ENCODE peak calls at places on chromosome 13, in ten cellular contexts. Q, Z, K, D, L, V, A, S, W and M are unnamed samples.
A peak's percentile ranks its signal among the peaks of the same experiment; 100 is the strongest.

GRCh38 chr13:21901326-21901725 is 230.5 kb downstream of the FGF9 start:
- DNase-seq in Q (no peak), Z (no peak), K (no peak), D (no peak), L (no peak), V (no peak), A (no peak), S (no peak), W (no peak), M (no peak)

GRCh38 chr13:19781526-19781925 is 1.2 kb downstream of the PSPC1 start:
- DNase-seq in Q (no peak), Z (no peak), K (no peak), D (peak; percentile 6), L (no peak), V (no peak), A (no peak), S (no peak), W (no peak), M (no peak)

GRCh38 chr13:20125129-20125782 is 35.6 kb downstream of the GJA3 start:
- DNase-seq in Q (no peak), Z (no peak), K (peak; percentile 69), D (peak; percentile 76), L (no peak), V (no peak), A (peak; percentile 8), S (no peak), W (no peak), M (peak; percentile 50)

GRCh38 chr13:40445557-40445990 is 220.9 kb downstream of the FOXO1 start:
- DNase-seq in Q (no peak), Z (no peak), K (no peak), D (no peak), L (no peak), V (peak; percentile 92), A (no peak), S (no peak), W (peak; percentile 68), M (peak; percentile 84)

GRCh38 chr13:39976481-39976880 is 321.0 kb downstream of the COG6 start:
- DNase-seq in Q (no peak), Z (no peak), K (no peak), D (no peak), L (no peak), V (no peak), A (no peak), S (no peak), W (no peak), M (no peak)

GRCh38 chr13:75135325-75135825 is 346.6 kb downstream of the TBC1D4 start:
- DNase-seq in Q (no peak), Z (no peak), K (peak; percentile 93), D (peak; percentile 98), L (no peak), V (no peak), A (no peak), S (no peak), W (no peak), M (peak; percentile 98)

GRCh38 chr13:52862358-52863206 is 14.1 kb upstream of the PCDH8 start:
- DNase-seq in Q (no peak), Z (peak; percentile 24), K (no peak), D (no peak), L (no peak), V (peak; percentile 59), A (no peak), S (no peak), W (no peak), M (no peak)

GRCh38 chr13:45055902-45056648 is 64.2 kb upstream of the GTF2F2 start:
- DNase-seq in Q (no peak), Z (peak; percentile 42), K (peak; percentile 56), D (peak; percentile 72), L (no peak), V (no peak), A (no peak), S (no peak), W (no peak), M (no peak)

GRCh38 chr13:22220186-22221160 is 549.6 kb downstream of the FGF9 start:
- DNase-seq in Q (no peak), Z (no peak), K (no peak), D (no peak), L (no peak), V (no peak), A (no peak), S (no peak), W (no peak), M (no peak)

DNA sequence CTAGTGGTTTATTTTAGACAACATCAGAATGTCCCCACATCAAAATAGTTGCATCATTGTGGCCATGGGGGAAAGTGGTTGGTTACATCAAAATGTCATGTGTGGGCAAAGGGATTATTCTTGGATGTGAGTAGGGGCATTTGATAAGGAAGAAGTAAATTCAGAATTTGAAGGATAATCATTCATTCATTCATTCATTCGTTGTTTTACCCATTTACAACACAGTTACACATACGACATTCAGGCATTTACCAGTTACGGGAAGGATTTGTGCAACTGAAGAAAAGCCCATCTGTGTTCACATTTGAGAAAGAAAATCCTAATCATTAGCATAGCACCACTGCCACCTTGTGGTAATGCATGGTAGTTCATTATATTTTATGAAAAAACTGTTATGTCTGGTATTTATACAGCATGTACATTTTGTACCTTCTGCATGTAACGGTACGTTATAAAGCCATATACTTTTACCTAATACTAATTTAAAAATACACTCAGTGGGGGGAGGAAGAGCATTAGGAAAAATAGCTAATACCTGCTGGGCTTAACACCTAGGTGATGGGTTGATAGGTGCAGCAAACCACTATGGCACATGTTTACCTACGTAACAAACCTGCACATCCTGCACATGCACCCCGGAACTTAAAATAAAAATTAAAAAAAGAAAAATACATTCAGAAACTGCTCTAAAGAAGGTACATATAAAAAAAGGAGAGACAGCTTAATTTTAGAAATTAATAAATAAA is 62.1 kb downstream of the DGKH start:
- DNase-seq in Q (peak; percentile 51), Z (peak; percentile 43), K (peak; percentile 82), D (peak; percentile 87), L (no peak), V (no peak), A (no peak), S (no peak), W (no peak), M (peak; percentile 64)
- H3K27ac ChIP-seq in Q (no peak overlapping the region), Z (no peak overlapping the region), K (no peak overlapping the region), D (peak overlapping the region; percentile 12), L (no peak overlapping the region), V (no peak overlapping the region), A (no peak overlapping the region), S (no peak overlapping the region), W (no peak overlapping the region), M (no peak overlapping the region)

DNA sequence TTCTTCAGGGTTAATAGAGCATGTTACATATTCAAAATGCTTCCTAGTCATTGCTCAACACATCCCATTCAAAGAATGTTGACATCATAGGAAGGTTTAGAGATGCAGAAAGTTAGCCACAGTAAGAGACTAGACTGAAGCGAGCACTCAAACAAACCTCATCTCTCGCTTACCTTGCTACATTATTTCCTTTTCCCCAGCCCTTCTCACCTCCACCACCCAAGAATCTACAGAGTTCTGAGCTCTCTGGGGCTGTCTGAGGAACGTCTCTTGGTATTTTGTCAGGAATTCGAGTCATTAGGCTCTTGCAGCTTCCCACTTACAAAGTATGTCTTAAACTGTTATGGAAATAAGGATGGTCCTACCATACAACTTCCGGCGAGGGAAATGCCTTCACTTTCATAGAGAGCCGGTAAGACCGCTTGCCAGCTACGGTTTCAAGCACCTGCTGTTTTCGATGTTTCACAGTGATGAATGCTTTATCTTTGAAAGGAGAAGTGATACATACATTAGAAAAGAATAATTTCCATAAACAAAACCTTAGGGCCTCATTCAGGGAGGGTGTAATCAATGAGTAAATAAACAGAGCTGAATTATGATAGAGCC is 65.1 kb downstream of the FLT1 start:
- DNase-seq in Q (no peak), Z (no peak), K (peak; percentile 60), D (no peak), L (no peak), V (no peak), A (no peak), S (no peak), W (no peak), M (no peak)
- H3K36me3 ChIP-seq in Q (no peaks in the 10 kb centered on the region), Z (no peaks in the 10 kb centered on the region), K (no peaks in the 10 kb centered on the region), D (no peaks in the 10 kb centered on the region), L (no peaks in the 10 kb centered on the region), V (no peaks in the 10 kb centered on the region), A (no peaks in the 10 kb centered on the region), S (no peaks in the 10 kb centered on the region), W (no peaks in the 10 kb centered on the region), M (peaks cover 9% of the 10 kb centered on the region)

GRCh38 chr13:110953833-110954532 is 39.1 kb upstream of the ANKRD10 start:
- DNase-seq in Q (no peak), Z (no peak), K (no peak), D (no peak), L (no peak), V (no peak), A (no peak), S (no peak), W (no peak), M (no peak)
- H3K27ac ChIP-seq in Q (no peak overlapping the region), Z (peak overlapping the region; percentile 87), K (peak overlapping the region; percentile 94), D (peak overlapping the region; percentile 89), L (peak overlapping the region; percentile 80), V (no peak overlapping the region), A (no peak overlapping the region), S (no peak overlapping the region), W (no peak overlapping the region), M (no peak overlapping the region)

DNA sequence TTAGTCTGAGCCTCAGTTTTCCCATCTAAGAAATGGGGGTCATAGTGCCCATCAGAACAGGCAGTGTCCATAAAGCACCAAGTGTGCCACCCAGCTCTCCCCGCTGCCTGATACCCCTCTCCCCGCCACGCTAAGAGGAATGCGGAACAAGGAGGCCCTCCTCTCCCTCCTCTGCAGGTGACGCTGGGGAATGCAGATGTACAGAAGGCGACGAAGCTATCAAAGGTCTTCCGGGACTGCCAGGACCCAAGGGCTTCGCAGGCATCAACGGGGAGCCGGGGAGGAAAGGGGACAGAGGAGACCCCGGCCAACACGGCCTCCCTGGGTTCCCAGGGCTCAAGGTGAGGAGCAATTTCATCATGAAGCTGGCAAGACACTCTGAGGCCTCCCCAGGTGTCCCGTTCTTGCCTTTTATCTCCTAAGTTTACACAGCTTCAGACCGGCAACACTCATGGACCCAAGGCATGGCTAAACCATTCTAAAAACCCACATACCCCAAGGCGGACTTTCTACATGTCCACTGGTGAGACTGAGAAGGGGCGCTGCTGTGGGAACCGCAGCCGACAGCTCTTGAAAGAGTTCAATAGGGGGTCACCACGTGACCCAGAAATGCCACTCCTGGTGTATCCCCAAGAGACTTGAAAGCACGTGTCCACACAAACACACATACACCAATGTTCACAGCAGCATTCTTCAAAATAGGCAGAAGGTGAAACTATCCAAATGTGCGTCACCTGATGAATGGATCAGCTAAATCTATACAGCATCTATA is 102.7 kb downstream of the RAB20 start:
- DNase-seq in Q (no peak), Z (no peak), K (no peak), D (no peak), L (no peak), V (no peak), A (no peak), S (no peak), W (no peak), M (no peak)
- H3K36me3 ChIP-seq in Q (no peaks in the 10 kb centered on the region), Z (no peaks in the 10 kb centered on the region), K (peaks cover 76% of the 10 kb centered on the region), D (peaks cover 12% of the 10 kb centered on the region), L (no peaks in the 10 kb centered on the region), V (peaks cover 30% of the 10 kb centered on the region), A (peaks cover 8% of the 10 kb centered on the region), S (peaks cover 4% of the 10 kb centered on the region), W (peaks cover 78% of the 10 kb centered on the region), M (peaks cover 89% of the 10 kb centered on the region)